ENCODE peak calls at places on chromosomes 16 and 17, in seven cellular contexts. I is iPS-NIHi11, X is non-pigmented ciliary epithelial cell, D is cardiac fibroblast, A is memory B cell, N is HFF-Myc, V is cardiac muscle cell. H is an unnamed sample.

GRCh38 chr17:35764123-35764991 is 3.7 kb downstream of the C17orf50 start:
- DNase-seq in A (peak; percentile 83), X (no peak), N (no peak), V (peak; percentile 92), I (peak; percentile 99), D (peak; percentile 85), H (peak; percentile 89)

GRCh38 chr17:17183744-17184143 is 22.4 kb downstream of the PLD6 start:
- DNase-seq in D (no peak), N (no peak), X (no peak), V (no peak), A (no peak), I (no peak), H (no peak)

GRCh38 chr17:45351831-45352230 is 35.0 kb upstream of the MAP3K14 start:
- DNase-seq in A (no peak), I (no peak), V (no peak), N (no peak), X (no peak), D (no peak), H (no peak)

GRCh38 chr17:21170829-21171228 is 43.1 kb downstream of the TMEM11 start:
- DNase-seq in V (no peak), A (no peak), N (no peak), X (no peak), D (no peak), I (no peak), H (no peak)

GRCh38 chr17:51119415-51120356 is 982 bp downstream of the SPAG9 start:
- DNase-seq in D (peak; percentile 51), V (peak; percentile 34), N (no peak), A (no peak), I (peak; percentile 49), X (no peak), H (peak; percentile 28)

GRCh38 chr17:30590086-30590485 is 112.9 kb downstream of the GOSR1 start:
- DNase-seq in V (no peak), I (no peak), N (no peak), X (no peak), D (no peak), A (no peak), H (no peak)

GRCh38 chr16:57469046-57469445 is 6.6 kb downstream of the POLR2C start:
- DNase-seq in V (no peak), N (no peak), D (no peak), X (no peak), I (no peak), A (no peak), H (no peak)

GRCh38 chr16:87471278-87472141 is 21.3 kb downstream of the ZCCHC14 start:
- DNase-seq in I (no peak), A (no peak), X (no peak), V (no peak), N (no peak), D (no peak), H (no peak)

GRCh38 chr17:40730974-40731373 is 24.2 kb downstream of the KRT25 start:
- DNase-seq in A (no peak), N (no peak), I (no peak), V (no peak), X (no peak), D (no peak), H (no peak)

GRCh38 chr16:2854700-2855309 is 3.2 kb downstream of the PRSS22 start:
- DNase-seq in X (no peak), N (no peak), I (peak; percentile 64), A (no peak), D (no peak), V (no peak), H (no peak)

GRCh38 chr16:53991181-53992056 is 287.5 kb downstream of the FTO start:
- DNase-seq in N (peak; percentile 1), A (no peak), V (peak; percentile 75), X (peak; percentile 32), I (no peak), D (peak; percentile 60), H (no peak)

GRCh38 chr16:70156207-70156978 is 17.2 kb upstream of the CLEC18C start:
- DNase-seq in V (no peak), N (no peak), I (peak; percentile 20), A (no peak), D (no peak), X (no peak), H (no peak)

GRCh38 chr17:67528751-67529436 is 151.8 kb downstream of the PITPNC1 start:
- DNase-seq in X (peak; percentile 53), V (peak; percentile 73), D (peak; percentile 71), A (no peak), N (peak; percentile 67), I (peak; percentile 80), H (no peak)

GRCh38 chr17:34562387-34562786 is 17.0 kb upstream of the TMEM132E start:
- DNase-seq in X (no peak), V (no peak), D (no peak), A (no peak), N (no peak), I (peak; percentile 48), H (no peak)

GRCh38 chr16:55615071-55615470 is 40.7 kb upstream of the SLC6A2 start:
- DNase-seq in N (no peak), I (no peak), A (no peak), X (no peak), V (no peak), D (no peak), H (no peak)

GRCh38 chr16:4319454-4319853 is 3.6 kb downstream of the GLIS2 start:
- DNase-seq in N (no peak), X (no peak), A (peak; percentile 69), D (no peak), V (no peak), I (peak; percentile 14), H (peak; percentile 64)

GRCh38 chr17:33137411-33137810 is 145.8 kb downstream of the SPACA3 start:
- DNase-seq in D (no peak), X (no peak), A (no peak), N (no peak), V (no peak), I (no peak), H (no peak)

GRCh38 chr16:57089406-57089805 is 3.0 kb upstream of the CPNE2 start:
- DNase-seq in N (no peak), A (no peak), I (no peak), D (no peak), V (no peak), X (no peak), H (no peak)

GRCh38 chr17:67322039-67322787 is 44.2 kb downstream of the PSMD12 start:
- DNase-seq in N (no peak), A (no peak), I (peak; percentile 66), V (no peak), D (no peak), X (no peak), H (no peak)

GRCh38 chr17:80878876-80879722 is 112.5 kb upstream of the CHMP6 start:
- DNase-seq in V (no peak), A (no peak), X (no peak), I (no peak), D (no peak), N (no peak), H (peak; percentile 9)

GRCh38 chr17:47946929-47947397 is 5.6 kb downstream of the PNPO start:
- DNase-seq in V (peak; percentile 78), N (peak; percentile 53), I (peak; percentile 88), A (peak; percentile 52), X (peak; percentile 58), D (peak; percentile 85), H (peak; percentile 75)

GRCh38 chr16:88747588-88748301 is 37.3 kb downstream of the PIEZO1 start:
- DNase-seq in V (peak; percentile 16), X (no peak), I (peak; percentile 85), N (no peak), D (no peak), A (no peak), H (no peak)

GRCh38 chr16:19223235-19223847 is 55.3 kb downstream of the SYT17 start:
- DNase-seq in I (peak; percentile 66), A (no peak), D (no peak), X (no peak), N (peak; percentile 4), V (peak; percentile 2), H (no peak)

GRCh38 chr16:24291932-24292331 is 35.8 kb downstream of the CACNG3 start:
- DNase-seq in X (no peak), I (no peak), D (no peak), N (no peak), V (no peak), A (no peak), H (no peak)

GRCh38 chr17:27586203-27586701 is 44.7 kb upstream of the LGALS9 start:
- DNase-seq in I (no peak), X (no peak), A (no peak), N (no peak), V (peak; percentile 35), D (no peak), H (no peak)

GRCh38 chr16:7394936-7395335 is 62.3 kb downstream of the RBFOX1 start:
- DNase-seq in I (no peak), D (no peak), N (no peak), A (no peak), X (no peak), V (no peak), H (no peak)

GRCh38 chr16:24848065-24848464 is 2.3 kb downstream of the SLC5A11 start:
- DNase-seq in I (no peak), X (no peak), V (peak; percentile 64), N (peak; percentile 44), D (peak; percentile 61), A (no peak), H (no peak)

GRCh38 chr17:9837551-9838471 is 12.1 kb downstream of the GLP2R start:
- DNase-seq in A (no peak), X (no peak), N (no peak), V (peak; percentile 97), D (peak; percentile 95), I (no peak), H (no peak)

GRCh38 chr17:18191967-18192366 is 8.3 kb downstream of the ALKBH5 start:
- DNase-seq in D (no peak), V (no peak), X (no peak), N (no peak), A (no peak), I (peak; percentile 57), H (no peak)

GRCh38 chr16:72990571-72990970 is 57.4 kb downstream of the ZFHX3 start:
- DNase-seq in X (no peak), A (no peak), I (no peak), N (no peak), D (no peak), V (no peak), H (no peak)

GRCh38 chr16:88782454-88783390 is 2.3 kb downstream of the PIEZO1 start:
- DNase-seq in V (peak; percentile 27), A (no peak), N (no peak), X (no peak), D (peak; percentile 40), I (no peak), H (peak; percentile 70)

GRCh38 chr17:45342871-45343526 is 26.2 kb upstream of the MAP3K14 start:
- DNase-seq in N (no peak), V (no peak), I (no peak), A (no peak), D (no peak), X (no peak), H (no peak)

GRCh38 chr17:61461967-61462733 is 9.9 kb downstream of the TBX4 start:
- DNase-seq in A (no peak), D (peak; percentile 10), X (no peak), I (peak; percentile 44), V (peak; percentile 18), N (no peak), H (no peak)

GRCh38 chr17:58308985-58309917 is 19.3 kb downstream of the TSPOAP1 start:
- DNase-seq in V (no peak), X (no peak), A (no peak), I (peak; percentile 3), D (no peak), N (no peak), H (no peak)

GRCh38 chr17:42019509-42020404 is at the start of gene NKIRAS2:
- DNase-seq in V (peak; percentile 94), N (peak; percentile 27), A (peak; percentile 87), X (peak; percentile 41), I (peak; percentile 95), D (peak; percentile 94), H (peak; percentile 92)

GRCh38 chr16:24974859-24975258 is 40.3 kb downstream of the ARHGAP17 start:
- DNase-seq in X (no peak), I (no peak), V (no peak), N (no peak), D (no peak), A (no peak), H (no peak)

GRCh38 chr16:3099732-3100499 is 822 bp upstream of the ZSCAN10 start:
- DNase-seq in I (peak; percentile 89), N (peak; percentile 51), D (peak; percentile 91), V (peak; percentile 93), A (peak; percentile 61), X (peak; percentile 27), H (peak; percentile 90)

GRCh38 chr16:9408297-9408696 is 316.9 kb downstream of the HAPSTR1 start:
- DNase-seq in A (no peak), I (no peak), D (no peak), N (no peak), X (no peak), V (no peak), H (no peak)